ENCODE peak calls at places on chromosomes 13 and 19, in ten cellular contexts. One of them, this sample, is unnamed. For H3K9me3, the result is how much of the 10 kb centered on the place peaks cover.

GRCh38 chr19:27673986-27674385 is 1539.0 kb downstream of the UQCRFS1 start:
- DNase-seq in stomach: no peak
- DNase-seq in A549: no peak
- DNase-seq in Peyer's patch: no peak
- DNase-seq in fibroblast of lung: no peak
- DNase-seq in upper lobe of right lung: no peak
- DNase-seq in astrocyte: no peak
- DNase-seq in IMR-90: no peak
- DNase-seq in spleen: no peak
- DNase-seq in kidney: no peak
- DNase-seq in this sample: no peak

GRCh38 chr13:99989376-99990044 is 7.9 kb downstream of the ZIC2 start:
- DNase-seq in spleen: no peak
- DNase-seq in astrocyte: no peak
- DNase-seq in upper lobe of right lung: no peak
- DNase-seq in stomach: no peak
- DNase-seq in Peyer's patch: no peak
- DNase-seq in kidney: no peak
- DNase-seq in IMR-90: no peak
- DNase-seq in fibroblast of lung: no peak
- DNase-seq in A549: no peak
- DNase-seq in this sample: no peak

GRCh38 chr19:51259348-51260245 is 8.7 kb downstream of the SIGLECL1 start:
- DNase-seq in spleen: no peak
- DNase-seq in A549: peak
- DNase-seq in upper lobe of right lung: no peak
- DNase-seq in kidney: no peak
- DNase-seq in IMR-90: peak
- DNase-seq in fibroblast of lung: no peak
- DNase-seq in Peyer's patch: peak
- DNase-seq in astrocyte: no peak
- DNase-seq in stomach: no peak
- DNase-seq in this sample: no peak

GRCh38 chr19:2984196-2984490 is 6.8 kb downstream of the TLE6 start:
- DNase-seq in astrocyte: no peak
- DNase-seq in IMR-90: no peak
- DNase-seq in fibroblast of lung: no peak
- DNase-seq in Peyer's patch: no peak
- DNase-seq in upper lobe of right lung: no peak
- DNase-seq in stomach: no peak
- DNase-seq in spleen: no peak
- DNase-seq in kidney: no peak
- DNase-seq in A549: no peak
- DNase-seq in this sample: no peak

GRCh38 chr13:32581177-32581786 is 5.0 kb upstream of the PDS5B start:
- DNase-seq in IMR-90: peak
- DNase-seq in upper lobe of right lung: no peak
- DNase-seq in kidney: no peak
- DNase-seq in fibroblast of lung: peak
- DNase-seq in A549: no peak
- DNase-seq in spleen: no peak
- DNase-seq in stomach: no peak
- DNase-seq in Peyer's patch: no peak
- DNase-seq in astrocyte: peak
- DNase-seq in this sample: no peak

GRCh38 chr19:16771618-16772017 is 52.0 kb downstream of the NWD1 start:
- DNase-seq in A549: peak
- DNase-seq in kidney: peak
- DNase-seq in stomach: peak
- DNase-seq in upper lobe of right lung: no peak
- DNase-seq in astrocyte: peak
- DNase-seq in fibroblast of lung: peak
- DNase-seq in Peyer's patch: peak
- DNase-seq in IMR-90: peak
- DNase-seq in spleen: peak
- DNase-seq in this sample: peak

GRCh38 chr19:3897936-3898335 is 17.5 kb downstream of the ATCAY start:
- DNase-seq in IMR-90: no peak
- DNase-seq in astrocyte: no peak
- DNase-seq in Peyer's patch: peak
- DNase-seq in kidney: no peak
- DNase-seq in A549: no peak
- DNase-seq in stomach: no peak
- DNase-seq in upper lobe of right lung: no peak
- DNase-seq in fibroblast of lung: no peak
- DNase-seq in spleen: no peak
- DNase-seq in this sample: no peak

GRCh38 chr19:44807652-44808462 is 1.0 kb upstream of the BCAM start:
- DNase-seq in Peyer's patch: no peak
- DNase-seq in upper lobe of right lung: peak
- DNase-seq in kidney: peak
- DNase-seq in astrocyte: peak
- DNase-seq in stomach: peak
- DNase-seq in spleen: no peak
- DNase-seq in fibroblast of lung: peak
- DNase-seq in IMR-90: peak
- DNase-seq in A549: peak
- DNase-seq in this sample: no peak

GRCh38 chr13:51235756-51236564 is 13.8 kb downstream of the FAM124A start:
- DNase-seq in A549: no peak
- DNase-seq in spleen: no peak
- DNase-seq in kidney: no peak
- DNase-seq in upper lobe of right lung: no peak
- DNase-seq in fibroblast of lung: no peak
- DNase-seq in astrocyte: no peak
- DNase-seq in stomach: no peak
- DNase-seq in Peyer's patch: no peak
- DNase-seq in IMR-90: no peak
- DNase-seq in this sample: no peak

GRCh38 chr19:33159149-33159548 is 27.2 kb downstream of the WDR88 start:
- DNase-seq in spleen: peak
- DNase-seq in A549: no peak
- DNase-seq in stomach: no peak
- DNase-seq in upper lobe of right lung: no peak
- DNase-seq in IMR-90: no peak
- DNase-seq in fibroblast of lung: no peak
- DNase-seq in astrocyte: no peak
- DNase-seq in Peyer's patch: no peak
- DNase-seq in kidney: no peak
- DNase-seq in this sample: no peak

GRCh38 chr19:45902651-45903625 is 525 bp upstream of the MYPOP start:
- DNase-seq in A549: peak
- DNase-seq in spleen: peak
- DNase-seq in astrocyte: peak
- DNase-seq in Peyer's patch: peak
- DNase-seq in kidney: peak
- DNase-seq in IMR-90: peak
- DNase-seq in fibroblast of lung: peak
- DNase-seq in stomach: peak
- DNase-seq in upper lobe of right lung: peak
- DNase-seq in this sample: peak

DNA sequence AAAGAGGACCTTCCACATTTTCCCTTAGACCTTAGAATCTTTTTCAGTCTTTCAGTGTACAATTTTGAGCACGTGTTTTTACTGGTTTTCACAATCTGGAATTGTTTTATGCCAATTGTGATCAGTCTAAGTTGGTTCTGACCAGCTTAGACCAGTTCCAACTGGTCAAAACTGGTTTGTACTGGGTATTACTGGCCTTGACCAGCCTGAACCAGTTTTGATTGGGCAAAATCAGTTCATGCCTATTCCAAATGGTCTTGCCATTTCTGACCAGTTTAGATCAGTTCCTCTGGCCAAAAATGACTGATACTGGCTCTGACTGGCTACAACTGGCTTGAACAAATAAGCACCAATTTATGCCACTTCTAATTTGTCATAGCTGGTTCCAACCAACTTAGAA is 36.4 kb downstream of the ZNF585A start:
- DNase-seq in astrocyte: no peak
- DNase-seq in A549: no peak
- DNase-seq in spleen: no peak
- DNase-seq in kidney: no peak
- DNase-seq in upper lobe of right lung: no peak
- DNase-seq in stomach: no peak
- DNase-seq in Peyer's patch: no peak
- DNase-seq in fibroblast of lung: no peak
- DNase-seq in IMR-90: no peak
- DNase-seq in this sample: no peak
- H3K9me3 ChIP-seq in astrocyte: half or more
- H3K9me3 ChIP-seq in A549: half or more
- H3K9me3 ChIP-seq in spleen: half or more
- H3K9me3 ChIP-seq in kidney: half or more
- H3K9me3 ChIP-seq in upper lobe of right lung: half or more
- H3K9me3 ChIP-seq in stomach: half or more
- H3K9me3 ChIP-seq in Peyer's patch: under half
- H3K9me3 ChIP-seq in fibroblast of lung: under half
- H3K9me3 ChIP-seq in IMR-90: half or more
- H3K9me3 ChIP-seq in this sample: under half

GRCh38 chr13:30114586-30115256 is 192.6 kb downstream of the KATNAL1 start:
- DNase-seq in stomach: peak
- DNase-seq in astrocyte: peak
- DNase-seq in kidney: peak
- DNase-seq in Peyer's patch: peak
- DNase-seq in upper lobe of right lung: peak
- DNase-seq in fibroblast of lung: peak
- DNase-seq in A549: peak
- DNase-seq in IMR-90: peak
- DNase-seq in spleen: peak
- DNase-seq in this sample: no peak

GRCh38 chr13:30113531-30113930 is 193.8 kb downstream of the KATNAL1 start:
- DNase-seq in fibroblast of lung: no peak
- DNase-seq in spleen: no peak
- DNase-seq in astrocyte: no peak
- DNase-seq in kidney: no peak
- DNase-seq in upper lobe of right lung: no peak
- DNase-seq in A549: no peak
- DNase-seq in IMR-90: no peak
- DNase-seq in stomach: no peak
- DNase-seq in Peyer's patch: no peak
- DNase-seq in this sample: no peak

GRCh38 chr13:30113983-30114491 is 193.3 kb downstream of the KATNAL1 start:
- DNase-seq in spleen: no peak
- DNase-seq in astrocyte: peak
- DNase-seq in kidney: no peak
- DNase-seq in A549: no peak
- DNase-seq in Peyer's patch: peak
- DNase-seq in fibroblast of lung: no peak
- DNase-seq in upper lobe of right lung: no peak
- DNase-seq in stomach: peak
- DNase-seq in IMR-90: no peak
- DNase-seq in this sample: no peak

GRCh38 chr13:30116379-30116778 is 191.0 kb downstream of the KATNAL1 start:
- DNase-seq in astrocyte: no peak
- DNase-seq in stomach: no peak
- DNase-seq in spleen: no peak
- DNase-seq in kidney: no peak
- DNase-seq in fibroblast of lung: no peak
- DNase-seq in upper lobe of right lung: no peak
- DNase-seq in A549: no peak
- DNase-seq in IMR-90: no peak
- DNase-seq in Peyer's patch: no peak
- DNase-seq in this sample: no peak

GRCh38 chr13:30115257-30115600 is 192.1 kb downstream of the KATNAL1 start:
- DNase-seq in upper lobe of right lung: no peak
- DNase-seq in Peyer's patch: no peak
- DNase-seq in astrocyte: no peak
- DNase-seq in spleen: no peak
- DNase-seq in A549: no peak
- DNase-seq in fibroblast of lung: no peak
- DNase-seq in stomach: no peak
- DNase-seq in kidney: no peak
- DNase-seq in IMR-90: no peak
- DNase-seq in this sample: no peak
- TF ChIP-seq CTCF in upper lobe of right lung: no peak
- TF ChIP-seq CTCF in Peyer's patch: no peak
- TF ChIP-seq CTCF in astrocyte: no peak
- TF ChIP-seq CTCF in spleen: peak
- TF ChIP-seq CTCF in A549: no peak
- TF ChIP-seq CTCF in fibroblast of lung: no peak
- TF ChIP-seq CTCF in stomach: no peak
- TF ChIP-seq CTCF in kidney: no peak
- TF ChIP-seq CTCF in IMR-90: no peak
- TF ChIP-seq CTCF in this sample: no peak

GRCh38 chr19:9528757-9529336 is 9.6 kb downstream of the ZNF426 start:
- DNase-seq in upper lobe of right lung: no peak
- DNase-seq in A549: no peak
- DNase-seq in stomach: no peak
- DNase-seq in astrocyte: peak
- DNase-seq in fibroblast of lung: peak
- DNase-seq in spleen: no peak
- DNase-seq in Peyer's patch: no peak
- DNase-seq in IMR-90: peak
- DNase-seq in kidney: no peak
- DNase-seq in this sample: no peak

DNA sequence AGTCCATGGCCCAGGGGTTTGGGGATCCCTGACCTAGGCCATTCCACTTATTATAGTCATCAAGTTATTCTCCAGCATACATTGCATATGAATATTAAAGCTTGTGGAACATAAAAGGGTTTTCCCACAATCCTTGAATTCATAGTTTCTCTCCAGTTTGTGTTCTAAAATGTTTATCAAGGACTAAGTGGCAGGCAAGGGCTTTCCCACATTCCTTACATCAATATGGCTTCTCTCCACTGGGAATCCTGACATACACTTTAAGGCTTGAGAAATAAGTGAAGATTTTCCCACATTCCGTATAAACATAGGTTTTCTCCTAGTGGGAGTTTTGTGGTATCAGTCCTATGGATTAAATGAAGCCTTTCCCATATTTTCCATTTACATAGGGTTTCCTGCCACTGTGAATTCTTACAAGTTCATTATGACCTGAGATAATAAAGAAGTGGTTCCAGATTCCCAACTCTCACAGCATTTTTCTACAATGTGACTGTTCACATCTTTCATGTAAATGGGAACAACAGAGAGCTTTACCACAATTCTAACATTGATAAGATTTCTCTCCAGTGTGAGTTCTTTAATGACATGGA is 14.5 kb downstream of the ZNF426 start:
- DNase-seq in upper lobe of right lung: no peak
- DNase-seq in fibroblast of lung: peak
- DNase-seq in spleen: no peak
- DNase-seq in Peyer's patch: no peak
- DNase-seq in IMR-90: no peak
- DNase-seq in A549: no peak
- DNase-seq in astrocyte: no peak
- DNase-seq in stomach: no peak
- DNase-seq in kidney: no peak
- DNase-seq in this sample: no peak
- H3K9me3 ChIP-seq in upper lobe of right lung: half or more
- H3K9me3 ChIP-seq in fibroblast of lung: under half
- H3K9me3 ChIP-seq in spleen: half or more
- H3K9me3 ChIP-seq in Peyer's patch: under half
- H3K9me3 ChIP-seq in IMR-90: half or more
- H3K9me3 ChIP-seq in A549: half or more
- H3K9me3 ChIP-seq in astrocyte: half or more
- H3K9me3 ChIP-seq in stomach: half or more
- H3K9me3 ChIP-seq in kidney: half or more
- H3K9me3 ChIP-seq in this sample: half or more

DNA sequence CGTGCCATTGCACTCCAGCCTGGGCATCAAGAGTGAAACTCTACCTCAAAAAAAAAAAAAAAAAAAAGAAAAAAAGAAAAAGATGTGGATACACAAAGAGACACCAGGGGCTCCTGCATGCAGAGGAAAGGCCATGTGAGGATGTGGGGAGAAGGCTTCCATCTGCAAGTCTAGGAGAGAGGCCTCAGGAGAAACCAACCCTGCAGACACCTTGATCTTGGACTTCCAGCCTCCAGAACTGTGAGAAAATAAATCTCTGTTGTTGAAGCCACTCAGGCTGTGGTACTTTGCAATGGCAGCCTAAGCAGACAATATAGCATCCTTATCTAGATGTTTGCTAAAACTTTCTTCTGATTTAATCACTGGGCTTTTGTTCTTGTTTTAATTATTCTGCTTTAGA is 50.3 kb downstream of the POLR1D start:
- DNase-seq in spleen: no peak
- DNase-seq in IMR-90: no peak
- DNase-seq in kidney: no peak
- DNase-seq in Peyer's patch: no peak
- DNase-seq in fibroblast of lung: no peak
- DNase-seq in A549: no peak
- DNase-seq in stomach: no peak
- DNase-seq in astrocyte: no peak
- DNase-seq in upper lobe of right lung: no peak
- DNase-seq in this sample: no peak
- TF ChIP-seq CTCF in spleen: no peak
- TF ChIP-seq CTCF in IMR-90: no peak
- TF ChIP-seq CTCF in kidney: no peak
- TF ChIP-seq CTCF in Peyer's patch: no peak
- TF ChIP-seq CTCF in fibroblast of lung: no peak
- TF ChIP-seq CTCF in A549: no peak
- TF ChIP-seq CTCF in stomach: no peak
- TF ChIP-seq CTCF in astrocyte: no peak
- TF ChIP-seq CTCF in upper lobe of right lung: no peak
- TF ChIP-seq CTCF in this sample: no peak

This sample was measured in AG04450.